ENCODE peak calls at places on chromosome 20, in six cellular contexts. X is iris pigment epithelial cell; O is AG10803; G is stimulated activated effector memory CD8-positive, alpha-beta T cell treated with anti-CD3 and anti-CD28 coated beads, Interleukin-12 subunit alpha, Interleukin-12 subunit beta, amount 100 ng/mL, for 72 hours; N is CD8-positive, alpha-beta T cell; F is BE2C. K is an unnamed sample.

GRCh38 chr20:10591956-10592521 is 81.8 kb downstream of the JAG1 start:
- DNase-seq in X (no peak), O (peak), G (no peak), N (no peak), F (no peak), K (no peak)

GRCh38 chr20:34628026-34628425 is 48.9 kb downstream of the PIGU start:
- DNase-seq in X (peak), O (no peak), G (no peak), N (no peak), F (no peak), K (no peak)

GRCh38 chr20:21019831-21020655 is 86.1 kb downstream of the LINC00237 start:
- DNase-seq in X (no peak), O (no peak), G (no peak), N (no peak), F (no peak), K (no peak)

GRCh38 chr20:4613718-4614620 is 107.7 kb upstream of the PRND start:
- DNase-seq in X (peak), O (peak), G (peak), N (peak), F (peak), K (peak)

GRCh38 chr20:53547664-53548239 is 45.9 kb downstream of the ZNF217 start:
- DNase-seq in X (peak), O (peak), G (no peak), N (no peak), F (peak), K (no peak)

GRCh38 chr20:51484141-51484815 is 58.2 kb downstream of the NFATC2 start:
- DNase-seq in X (no peak), O (peak), G (no peak), N (no peak), F (no peak), K (no peak)

GRCh38 chr20:48723308-48724264 is 104.2 kb downstream of the PREX1 start:
- DNase-seq in X (peak), O (peak), G (no peak), N (no peak), F (no peak), K (no peak)

GRCh38 chr20:63091901-63092659 is 85.3 kb upstream of the BHLHE23 start:
- DNase-seq in X (no peak), O (no peak), G (no peak), N (no peak), F (peak), K (no peak)